ENCODE peak calls at places on chromosomes 11 and 22, in four cellular contexts. One of them, this sample, is unnamed.

GRCh38 chr22:17098379-17098819 is 13.6 kb downstream of the IL17RA start:
- DNase-seq in brain microvascular endothelial cell: no peak
- DNase-seq in bronchial epithelial cell: no peak
- DNase-seq in osteocyte: no peak
- DNase-seq in this sample: no peak

GRCh38 chr11:11641581-11641980 is 19.8 kb upstream of the GALNT18 start:
- DNase-seq in brain microvascular endothelial cell: no peak
- DNase-seq in bronchial epithelial cell: peak; percentile 88
- DNase-seq in osteocyte: no peak
- DNase-seq in this sample: peak; percentile 8

GRCh38 chr11:74989269-74989655 is 529 bp downstream of the NEU3 start:
- DNase-seq in brain microvascular endothelial cell: peak; percentile 2
- DNase-seq in bronchial epithelial cell: no peak
- DNase-seq in osteocyte: no peak
- DNase-seq in this sample: no peak

GRCh38 chr22:44703269-44703870 is 1.4 kb downstream of the PRR5 start:
- DNase-seq in brain microvascular endothelial cell: no peak
- DNase-seq in bronchial epithelial cell: no peak
- DNase-seq in osteocyte: no peak
- DNase-seq in this sample: no peak

GRCh38 chr22:39252461-39253391 is 7.9 kb upstream of the PDGFB start:
- DNase-seq in brain microvascular endothelial cell: no peak
- DNase-seq in bronchial epithelial cell: peak; percentile 12
- DNase-seq in osteocyte: no peak
- DNase-seq in this sample: peak; percentile 18

GRCh38 chr22:45832959-45833580 is 143.9 kb downstream of the WNT7B start:
- DNase-seq in brain microvascular endothelial cell: no peak
- DNase-seq in bronchial epithelial cell: peak; percentile 76
- DNase-seq in osteocyte: no peak
- DNase-seq in this sample: no peak

GRCh38 chr11:65355013-65355775 is 643 bp downstream of the TIGD3 start:
- DNase-seq in brain microvascular endothelial cell: no peak
- DNase-seq in bronchial epithelial cell: no peak
- DNase-seq in osteocyte: no peak
- DNase-seq in this sample: no peak

GRCh38 chr11:26730711-26731460 is 9.0 kb upstream of the SLC5A12 start:
- DNase-seq in brain microvascular endothelial cell: peak; percentile 24
- DNase-seq in bronchial epithelial cell: peak; percentile 11
- DNase-seq in osteocyte: no peak
- DNase-seq in this sample: peak; percentile 31

GRCh38 chr11:36148701-36149100 is 140.5 kb downstream of the COMMD9 start:
- DNase-seq in brain microvascular endothelial cell: no peak
- DNase-seq in bronchial epithelial cell: no peak
- DNase-seq in osteocyte: no peak
- DNase-seq in this sample: no peak

GRCh38 chr22:41204992-41205900 is at the start of gene L3MBTL2:
- DNase-seq in brain microvascular endothelial cell: peak; percentile 96
- DNase-seq in bronchial epithelial cell: peak; percentile 91
- DNase-seq in osteocyte: peak; percentile 98
- DNase-seq in this sample: peak; percentile 91

GRCh38 chr11:107565219-107565937 is at the start of gene ALKBH8:
- DNase-seq in brain microvascular endothelial cell: peak; percentile 74
- DNase-seq in bronchial epithelial cell: peak; percentile 59
- DNase-seq in osteocyte: peak; percentile 89
- DNase-seq in this sample: peak; percentile 56

GRCh38 chr11:64003807-64004589 is 17.8 kb downstream of the OTUB1 start:
- DNase-seq in brain microvascular endothelial cell: no peak
- DNase-seq in bronchial epithelial cell: no peak
- DNase-seq in osteocyte: no peak
- DNase-seq in this sample: no peak

GRCh38 chr11:118917488-118918127 is 8.1 kb downstream of the BCL9L start:
- DNase-seq in brain microvascular endothelial cell: peak; percentile 83
- DNase-seq in bronchial epithelial cell: peak; percentile 86
- DNase-seq in osteocyte: no peak
- DNase-seq in this sample: peak; percentile 96

GRCh38 chr11:120525285-120526085 is 13.9 kb downstream of the GRIK4 start:
- DNase-seq in brain microvascular endothelial cell: no peak
- DNase-seq in bronchial epithelial cell: no peak
- DNase-seq in osteocyte: no peak
- DNase-seq in this sample: no peak

GRCh38 chr22:28759861-28760560 is 12.5 kb upstream of the CCDC117 start:
- DNase-seq in brain microvascular endothelial cell: no peak
- DNase-seq in bronchial epithelial cell: peak; percentile 25
- DNase-seq in osteocyte: no peak
- DNase-seq in this sample: no peak

GRCh38 chr11:61737131-61737530 is 15.3 kb upstream of the MYRF start:
- DNase-seq in brain microvascular endothelial cell: no peak
- DNase-seq in bronchial epithelial cell: no peak
- DNase-seq in osteocyte: no peak
- DNase-seq in this sample: no peak

GRCh38 chr11:100739636-100740035 is 52.5 kb downstream of the ARHGAP42 start:
- DNase-seq in brain microvascular endothelial cell: peak; percentile 96
- DNase-seq in bronchial epithelial cell: peak; percentile 54
- DNase-seq in osteocyte: no peak
- DNase-seq in this sample: peak; percentile 85

GRCh38 chr11:34075178-34075820 is 23.8 kb downstream of the CAPRIN1 start:
- DNase-seq in brain microvascular endothelial cell: peak; percentile 52
- DNase-seq in bronchial epithelial cell: peak; percentile 49
- DNase-seq in osteocyte: no peak
- DNase-seq in this sample: peak; percentile 67

GRCh38 chr11:119700030-119700429 is 29.0 kb downstream of the NECTIN1 start:
- DNase-seq in brain microvascular endothelial cell: no peak
- DNase-seq in bronchial epithelial cell: no peak
- DNase-seq in osteocyte: no peak
- DNase-seq in this sample: no peak

GRCh38 chr22:41672780-41673509 is 15.7 kb downstream of the SNU13 start:
- DNase-seq in brain microvascular endothelial cell: no peak
- DNase-seq in bronchial epithelial cell: no peak
- DNase-seq in osteocyte: no peak
- DNase-seq in this sample: no peak

GRCh38 chr11:6626971-6627761 is 7.9 kb upstream of the TPP1 start:
- DNase-seq in brain microvascular endothelial cell: no peak
- DNase-seq in bronchial epithelial cell: no peak
- DNase-seq in osteocyte: no peak
- DNase-seq in this sample: no peak

GRCh38 chr11:60951909-60952741 is at the start of gene SLC15A3:
- DNase-seq in brain microvascular endothelial cell: no peak
- DNase-seq in bronchial epithelial cell: no peak
- DNase-seq in osteocyte: no peak
- DNase-seq in this sample: peak; percentile 16

GRCh38 chr11:73313652-73314051 is 5.6 kb downstream of the ARHGEF17 start:
- DNase-seq in brain microvascular endothelial cell: no peak
- DNase-seq in bronchial epithelial cell: no peak
- DNase-seq in osteocyte: no peak
- DNase-seq in this sample: no peak

GRCh38 chr11:128772814-128773213 is 78.9 kb downstream of the FLI1 start:
- DNase-seq in brain microvascular endothelial cell: no peak
- DNase-seq in bronchial epithelial cell: no peak
- DNase-seq in osteocyte: no peak
- DNase-seq in this sample: no peak

GRCh38 chr11:2794947-2795346 is 90.6 kb downstream of the CDKN1C start:
- DNase-seq in brain microvascular endothelial cell: no peak
- DNase-seq in bronchial epithelial cell: no peak
- DNase-seq in osteocyte: peak; percentile 80
- DNase-seq in this sample: no peak

GRCh38 chr22:42434283-42434682 is 2.1 kb upstream of the NFAM1 start:
- DNase-seq in brain microvascular endothelial cell: no peak
- DNase-seq in bronchial epithelial cell: peak; percentile 23
- DNase-seq in osteocyte: no peak
- DNase-seq in this sample: no peak

GRCh38 chr11:66651011-66651410 is 12.5 kb downstream of the RBM4 start:
- DNase-seq in brain microvascular endothelial cell: no peak
- DNase-seq in bronchial epithelial cell: peak; percentile 43
- DNase-seq in osteocyte: no peak
- DNase-seq in this sample: peak; percentile 62

GRCh38 chr11:119516060-119516459 is 93.1 kb upstream of the THY1 start:
- DNase-seq in brain microvascular endothelial cell: no peak
- DNase-seq in bronchial epithelial cell: no peak
- DNase-seq in osteocyte: no peak
- DNase-seq in this sample: no peak

GRCh38 chr11:72395993-72396392 is 38.3 kb downstream of the CLPB start:
- DNase-seq in brain microvascular endothelial cell: no peak
- DNase-seq in bronchial epithelial cell: no peak
- DNase-seq in osteocyte: peak; percentile 53
- DNase-seq in this sample: no peak

GRCh38 chr22:48953103-48953720 is 874.5 kb downstream of the BRD1 start:
- DNase-seq in brain microvascular endothelial cell: no peak
- DNase-seq in bronchial epithelial cell: no peak
- DNase-seq in osteocyte: peak; percentile 53
- DNase-seq in this sample: no peak

GRCh38 chr11:119473901-119474681 is 51.1 kb upstream of the THY1 start:
- DNase-seq in brain microvascular endothelial cell: no peak
- DNase-seq in bronchial epithelial cell: no peak
- DNase-seq in osteocyte: peak; percentile 21
- DNase-seq in this sample: no peak

GRCh38 chr11:127485541-127485940 is 485.0 kb upstream of the KIRREL3 start:
- DNase-seq in brain microvascular endothelial cell: no peak
- DNase-seq in bronchial epithelial cell: peak; percentile 32
- DNase-seq in osteocyte: no peak
- DNase-seq in this sample: no peak

GRCh38 chr11:10499452-10500262 is 41.3 kb downstream of the RNF141 start:
- DNase-seq in brain microvascular endothelial cell: no peak
- DNase-seq in bronchial epithelial cell: no peak
- DNase-seq in osteocyte: peak; percentile 67
- DNase-seq in this sample: peak; percentile 39

GRCh38 chr11:1292644-1293618 is 16.5 kb downstream of the TOLLIP start:
- DNase-seq in brain microvascular endothelial cell: no peak
- DNase-seq in bronchial epithelial cell: no peak
- DNase-seq in osteocyte: no peak
- DNase-seq in this sample: no peak

GRCh38 chr11:3939211-3939610 is 83.7 kb downstream of the STIM1 start:
- DNase-seq in brain microvascular endothelial cell: peak; percentile 90
- DNase-seq in bronchial epithelial cell: no peak
- DNase-seq in osteocyte: no peak
- DNase-seq in this sample: peak; percentile 91

GRCh38 chr11:74634537-74634936 is 42.2 kb downstream of the POLD3 start:
- DNase-seq in brain microvascular endothelial cell: peak; percentile 39
- DNase-seq in bronchial epithelial cell: peak; percentile 96
- DNase-seq in osteocyte: no peak
- DNase-seq in this sample: peak; percentile 70

DNA sequence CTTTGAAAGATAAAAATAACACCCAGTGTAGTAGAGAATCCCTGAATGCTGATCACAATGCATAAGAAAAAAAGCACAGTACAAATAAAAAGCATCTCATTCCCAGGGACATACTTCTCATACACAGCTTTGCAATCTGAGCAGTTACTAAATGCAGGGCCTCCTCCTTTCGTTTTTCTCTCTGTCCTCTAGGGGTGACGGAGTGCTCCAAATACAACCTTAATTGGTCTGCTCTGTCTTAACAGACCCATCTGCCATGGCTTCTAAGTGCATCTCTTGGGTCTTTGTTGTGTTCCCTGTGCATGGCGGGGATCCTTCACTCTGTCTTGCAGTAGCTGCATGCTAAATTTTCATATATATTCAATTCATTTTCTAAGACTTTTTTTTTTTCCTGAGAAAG is 1114.2 kb upstream of the RAG2 start:
- DNase-seq in brain microvascular endothelial cell: peak; percentile 10
- DNase-seq in bronchial epithelial cell: peak; percentile 5
- DNase-seq in osteocyte: no peak
- DNase-seq in this sample: no peak
- TF ChIP-seq CTCF in brain microvascular endothelial cell: peak; percentile 56
- TF ChIP-seq CTCF in bronchial epithelial cell: peak; percentile 17
- TF ChIP-seq CTCF in osteocyte: peak; percentile 29
- TF ChIP-seq CTCF in this sample: no peak

GRCh38 chr11:122628691-122629555 is 26.6 kb upstream of the UBASH3B start:
- DNase-seq in brain microvascular endothelial cell: peak; percentile 77
- DNase-seq in bronchial epithelial cell: peak; percentile 59
- DNase-seq in osteocyte: peak; percentile 88
- DNase-seq in this sample: peak; percentile 69
- TF ChIP-seq CTCF in brain microvascular endothelial cell: peak; percentile 99
- TF ChIP-seq CTCF in bronchial epithelial cell: peak; percentile 83
- TF ChIP-seq CTCF in osteocyte: peak; percentile 83
- TF ChIP-seq CTCF in this sample: peak; percentile 97

GRCh38 chr22:27680636-27681035 is 120.9 kb downstream of the MN1 start:
- DNase-seq in brain microvascular endothelial cell: no peak
- DNase-seq in bronchial epithelial cell: no peak
- DNase-seq in osteocyte: no peak
- DNase-seq in this sample: no peak

GRCh38 chr22:27681037-27681436 is 120.5 kb downstream of the MN1 start:
- DNase-seq in brain microvascular endothelial cell: no peak
- DNase-seq in bronchial epithelial cell: no peak
- DNase-seq in osteocyte: no peak
- DNase-seq in this sample: no peak

GRCh38 chr22:27679722-27680488 is 121.7 kb downstream of the MN1 start:
- DNase-seq in brain microvascular endothelial cell: no peak
- DNase-seq in bronchial epithelial cell: no peak
- DNase-seq in osteocyte: no peak
- DNase-seq in this sample: no peak

GRCh38 chr22:27684856-27685255 is 116.7 kb downstream of the MN1 start:
- DNase-seq in brain microvascular endothelial cell: no peak
- DNase-seq in bronchial epithelial cell: no peak
- DNase-seq in osteocyte: no peak
- DNase-seq in this sample: no peak

DNA sequence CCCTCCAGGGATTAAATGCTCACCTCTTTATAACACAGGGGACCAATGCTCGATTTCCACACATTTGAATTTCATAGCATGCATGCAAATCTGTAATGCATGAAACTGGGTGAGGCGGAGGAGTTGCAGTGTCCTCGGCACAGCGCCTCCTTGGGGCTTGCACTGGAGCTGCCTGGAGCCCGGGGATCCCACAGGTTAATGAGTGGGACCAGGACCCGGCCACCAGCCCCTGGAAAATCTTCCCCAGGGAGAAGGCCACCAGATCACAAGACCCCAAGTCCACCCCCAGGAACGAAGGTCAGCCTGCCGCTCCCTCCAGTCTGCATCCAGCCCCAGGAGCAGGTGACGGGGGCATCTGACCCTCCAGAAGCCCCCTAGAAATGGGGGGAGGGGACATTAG is 119.1 kb downstream of the MN1 start:
- DNase-seq in brain microvascular endothelial cell: no peak
- DNase-seq in bronchial epithelial cell: no peak
- DNase-seq in osteocyte: no peak
- DNase-seq in this sample: no peak
- TF ChIP-seq CTCF in brain microvascular endothelial cell: peak; percentile 61
- TF ChIP-seq CTCF in bronchial epithelial cell: peak; percentile 22
- TF ChIP-seq CTCF in osteocyte: peak; percentile 42
- TF ChIP-seq CTCF in this sample: peak; percentile 1

GRCh38 chr11:59201376-59201775 is 11.4 kb downstream of the MPEG1 start:
- DNase-seq in brain microvascular endothelial cell: no peak
- DNase-seq in bronchial epithelial cell: peak; percentile 45
- DNase-seq in osteocyte: no peak
- DNase-seq in this sample: no peak
- TF ChIP-seq CTCF in brain microvascular endothelial cell: peak; percentile 30
- TF ChIP-seq CTCF in bronchial epithelial cell: peak; percentile 46
- TF ChIP-seq CTCF in osteocyte: no peak
- TF ChIP-seq CTCF in this sample: peak; percentile 1